ENCODE peak calls at places on chromosomes 7 and 10, in six cellular contexts. O is naive thymus-derived CD8-positive, alpha-beta T cell; V is GM19239; P is left lung; F is tibial artery; B is midbrain. G is an unnamed sample.

GRCh38 chr7:94941844-94942632 is 34.6 kb downstream of the PPP1R9A start:
- DNase-seq in P (no peak), O (no peak), V (no peak), F (no peak), B (no peak), G (no peak)

GRCh38 chr10:133309111-133309719 is 501 bp downstream of the ZNF511 start:
- DNase-seq in F (peak), P (peak), V (peak), B (peak), O (peak), G (peak)

GRCh38 chr7:92768501-92769360 is 67.6 kb downstream of the CDK6 start:
- DNase-seq in F (no peak), B (peak), P (no peak), V (no peak), O (no peak), G (peak)

GRCh38 chr10:131162211-131162610 is 149.3 kb downstream of the TCERG1L start:
- DNase-seq in F (peak), V (no peak), P (no peak), O (no peak), B (no peak), G (no peak)

GRCh38 chr10:24483701-24484100 is 240.0 kb downstream of the ARHGAP21 start:
- DNase-seq in F (no peak), O (no peak), V (peak), P (peak), B (no peak), G (peak)

GRCh38 chr10:124557648-124558338 is 96.2 kb downstream of the LHPP start:
- DNase-seq in P (no peak), V (no peak), F (no peak), B (peak), O (no peak), G (no peak)

GRCh38 chr7:7565746-7566650 is 686 bp upstream of the MIOS start:
- DNase-seq in O (no peak), B (no peak), V (no peak), P (peak), F (no peak), G (no peak)

GRCh38 chr10:34275626-34276025 is 539.5 kb downstream of the PARD3 start:
- DNase-seq in V (no peak), B (no peak), F (no peak), P (no peak), O (no peak), G (no peak)

GRCh38 chr7:97623333-97623732 is 108.6 kb upstream of the TAC1 start:
- DNase-seq in O (no peak), P (no peak), V (no peak), B (no peak), F (no peak), G (no peak)

GRCh38 chr10:97463363-97464132 is 17.6 kb downstream of the ZDHHC16 start:
- DNase-seq in B (peak), F (no peak), V (peak), P (peak), O (peak), G (peak)

GRCh38 chr7:41890631-41891265 is 187.9 kb upstream of the INHBA start:
- DNase-seq in B (no peak), O (no peak), F (no peak), V (no peak), P (no peak), G (no peak)

GRCh38 chr7:120684463-120684862 is 173.5 kb downstream of the TSPAN12 start:
- DNase-seq in O (no peak), V (no peak), P (no peak), F (no peak), B (no peak), G (no peak)

GRCh38 chr7:157555921-157556320 is 219.1 kb downstream of the DNAJB6 start:
- DNase-seq in O (no peak), B (no peak), P (peak), V (no peak), F (no peak), G (no peak)

G was measured in adrenal gland.